ENCODE peak calls at places on chromosomes 6 and 20, in seven cellular contexts. One of them, this sample, is unnamed. For H3K79me2, the result is how much of the 10 kb centered on the place peaks cover.

GRCh38 chr6:166365806-166366205 is 16.9 kb downstream of the MPC1 start:
- DNase-seq in GM23248: peak
- DNase-seq in HCT116: no peak
- DNase-seq in PC-3: no peak
- DNase-seq in SK-N-SH: no peak
- DNase-seq in GM23338: peak
- DNase-seq in neural progenitor cell: peak
- DNase-seq in this sample: peak

GRCh38 chr20:17556842-17557674 is 12.8 kb upstream of the DSTN start:
- DNase-seq in GM23248: peak
- DNase-seq in HCT116: no peak
- DNase-seq in PC-3: peak
- DNase-seq in SK-N-SH: peak
- DNase-seq in GM23338: no peak
- DNase-seq in neural progenitor cell: no peak
- DNase-seq in this sample: no peak

GRCh38 chr6:2434116-2434515 is 188.7 kb upstream of the GMDS start:
- DNase-seq in GM23248: no peak
- DNase-seq in HCT116: peak
- DNase-seq in PC-3: peak
- DNase-seq in SK-N-SH: no peak
- DNase-seq in GM23338: no peak
- DNase-seq in neural progenitor cell: no peak
- DNase-seq in this sample: no peak

GRCh38 chr20:38805502-38805957 is at the start of gene PPP1R16B:
- DNase-seq in GM23248: peak
- DNase-seq in HCT116: no peak
- DNase-seq in PC-3: no peak
- DNase-seq in SK-N-SH: peak
- DNase-seq in GM23338: peak
- DNase-seq in neural progenitor cell: peak
- DNase-seq in this sample: peak

GRCh38 chr20:37316775-37317170 is 27.3 kb downstream of the MANBAL start:
- DNase-seq in GM23248: no peak
- DNase-seq in HCT116: no peak
- DNase-seq in PC-3: no peak
- DNase-seq in SK-N-SH: no peak
- DNase-seq in GM23338: no peak
- DNase-seq in neural progenitor cell: no peak
- DNase-seq in this sample: no peak

GRCh38 chr6:160309718-160310117 is 38.5 kb upstream of the SLC22A3 start:
- DNase-seq in GM23248: no peak
- DNase-seq in HCT116: no peak
- DNase-seq in PC-3: no peak
- DNase-seq in SK-N-SH: no peak
- DNase-seq in GM23338: no peak
- DNase-seq in neural progenitor cell: no peak
- DNase-seq in this sample: no peak

GRCh38 chr6:158143700-158144099 is 24.4 kb downstream of the SERAC1 start:
- DNase-seq in GM23248: peak
- DNase-seq in HCT116: no peak
- DNase-seq in PC-3: peak
- DNase-seq in SK-N-SH: no peak
- DNase-seq in GM23338: peak
- DNase-seq in neural progenitor cell: peak
- DNase-seq in this sample: peak

GRCh38 chr20:50911030-50911429 is 20.2 kb downstream of the ADNP start:
- DNase-seq in GM23248: peak
- DNase-seq in HCT116: no peak
- DNase-seq in PC-3: no peak
- DNase-seq in SK-N-SH: peak
- DNase-seq in GM23338: no peak
- DNase-seq in neural progenitor cell: no peak
- DNase-seq in this sample: no peak

GRCh38 chr6:75334266-75335040 is 49.9 kb upstream of the TMEM30A start:
- DNase-seq in GM23248: peak
- DNase-seq in HCT116: no peak
- DNase-seq in PC-3: peak
- DNase-seq in SK-N-SH: no peak
- DNase-seq in GM23338: peak
- DNase-seq in neural progenitor cell: peak
- DNase-seq in this sample: no peak

GRCh38 chr6:157251565-157252247 is 71.6 kb downstream of the TMEM242 start:
- DNase-seq in GM23248: no peak
- DNase-seq in HCT116: no peak
- DNase-seq in PC-3: no peak
- DNase-seq in SK-N-SH: peak
- DNase-seq in GM23338: no peak
- DNase-seq in neural progenitor cell: no peak
- DNase-seq in this sample: no peak

GRCh38 chr20:17436664-17437063 is 94.5 kb downstream of the BFSP1 start:
- DNase-seq in GM23248: no peak
- DNase-seq in HCT116: no peak
- DNase-seq in PC-3: no peak
- DNase-seq in SK-N-SH: no peak
- DNase-seq in GM23338: no peak
- DNase-seq in neural progenitor cell: no peak
- DNase-seq in this sample: no peak

GRCh38 chr20:34884260-34884659 is 7.8 kb downstream of the ACSS2 start:
- DNase-seq in GM23248: no peak
- DNase-seq in HCT116: no peak
- DNase-seq in PC-3: no peak
- DNase-seq in SK-N-SH: no peak
- DNase-seq in GM23338: no peak
- DNase-seq in neural progenitor cell: no peak
- DNase-seq in this sample: no peak

GRCh38 chr6:112571886-112572285 is 224.8 kb downstream of the RFPL4B start:
- DNase-seq in GM23248: peak
- DNase-seq in HCT116: no peak
- DNase-seq in PC-3: peak
- DNase-seq in SK-N-SH: no peak
- DNase-seq in GM23338: no peak
- DNase-seq in neural progenitor cell: no peak
- DNase-seq in this sample: no peak

GRCh38 chr6:122428781-122429180 is 29.3 kb downstream of the HSF2 start:
- DNase-seq in GM23248: no peak
- DNase-seq in HCT116: no peak
- DNase-seq in PC-3: no peak
- DNase-seq in SK-N-SH: no peak
- DNase-seq in GM23338: no peak
- DNase-seq in neural progenitor cell: no peak
- DNase-seq in this sample: no peak

GRCh38 chr6:41430875-41431274 is 95.5 kb downstream of the NCR2 start:
- DNase-seq in GM23248: peak
- DNase-seq in HCT116: peak
- DNase-seq in PC-3: peak
- DNase-seq in SK-N-SH: no peak
- DNase-seq in GM23338: no peak
- DNase-seq in neural progenitor cell: no peak
- DNase-seq in this sample: no peak

GRCh38 chr20:51092238-51092822 is 69.4 kb upstream of the KCNG1 start:
- DNase-seq in GM23248: no peak
- DNase-seq in HCT116: no peak
- DNase-seq in PC-3: no peak
- DNase-seq in SK-N-SH: no peak
- DNase-seq in GM23338: peak
- DNase-seq in neural progenitor cell: peak
- DNase-seq in this sample: no peak

GRCh38 chr20:59421089-59421488 is 120.7 kb downstream of the EDN3 start:
- DNase-seq in GM23248: no peak
- DNase-seq in HCT116: no peak
- DNase-seq in PC-3: no peak
- DNase-seq in SK-N-SH: no peak
- DNase-seq in GM23338: no peak
- DNase-seq in neural progenitor cell: no peak
- DNase-seq in this sample: no peak

GRCh38 chr6:13454286-13455221 is 32.8 kb downstream of the GFOD1 start:
- DNase-seq in GM23248: peak
- DNase-seq in HCT116: no peak
- DNase-seq in PC-3: peak
- DNase-seq in SK-N-SH: peak
- DNase-seq in GM23338: no peak
- DNase-seq in neural progenitor cell: no peak
- DNase-seq in this sample: no peak

DNA sequence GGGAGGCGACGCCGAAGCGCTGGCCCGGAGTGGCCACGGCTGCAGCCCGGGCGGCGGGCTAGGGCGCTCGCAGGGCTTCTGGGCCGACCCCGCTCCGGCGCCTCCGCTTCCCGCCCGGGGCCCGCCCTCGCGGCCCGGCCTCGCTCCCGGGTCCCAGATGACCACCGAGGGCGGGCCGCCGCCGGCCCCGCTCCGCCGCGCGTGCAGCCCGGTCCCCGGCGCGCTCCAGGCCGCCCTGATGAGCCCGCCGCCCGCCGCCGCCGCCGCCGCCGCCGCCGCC is 355 bp downstream of the FOXF2 start:
- DNase-seq in GM23248: no peak
- DNase-seq in HCT116: no peak
- DNase-seq in PC-3: no peak
- DNase-seq in SK-N-SH: no peak
- DNase-seq in GM23338: peak
- DNase-seq in neural progenitor cell: peak
- DNase-seq in this sample: no peak
- H3K4me3 ChIP-seq in GM23248: peak
- H3K4me3 ChIP-seq in HCT116: no peak
- H3K4me3 ChIP-seq in PC-3: no peak
- H3K4me3 ChIP-seq in SK-N-SH: no peak
- H3K4me3 ChIP-seq in GM23338: peak
- H3K4me3 ChIP-seq in neural progenitor cell: peak
- H3K4me3 ChIP-seq in this sample: no peak

DNA sequence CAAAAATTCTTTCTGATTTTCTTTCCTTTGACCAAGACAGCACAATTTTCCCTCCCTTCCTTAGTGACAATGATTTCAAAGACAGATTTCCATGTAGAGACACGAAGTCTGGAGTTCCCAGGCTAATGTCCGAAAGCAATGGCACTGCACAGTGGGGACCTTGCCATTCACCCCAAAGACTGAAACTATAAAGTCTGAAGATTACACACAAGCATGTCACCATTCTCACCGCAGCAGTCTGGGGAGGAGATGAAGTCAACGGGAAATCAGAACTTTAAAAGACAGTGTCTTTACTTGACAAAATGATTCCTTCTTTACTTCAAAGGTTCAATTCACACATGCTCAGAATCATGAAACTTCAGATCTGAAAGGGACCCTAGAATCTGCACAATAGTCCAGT is 8.3 kb downstream of the B4GALT5 start:
- DNase-seq in GM23248: no peak
- DNase-seq in HCT116: no peak
- DNase-seq in PC-3: no peak
- DNase-seq in SK-N-SH: no peak
- DNase-seq in GM23338: no peak
- DNase-seq in neural progenitor cell: no peak
- DNase-seq in this sample: peak
- H3K79me2 ChIP-seq in GM23248: half or more
- H3K79me2 ChIP-seq in HCT116: half or more
- H3K79me2 ChIP-seq in PC-3: half or more
- H3K79me2 ChIP-seq in SK-N-SH: half or more
- H3K79me2 ChIP-seq in GM23338: half or more
- H3K79me2 ChIP-seq in neural progenitor cell: half or more
- H3K79me2 ChIP-seq in this sample: half or more

GRCh38 chr20:11373391-11373790 is 544.3 kb upstream of the BTBD3 start:
- DNase-seq in GM23248: no peak
- DNase-seq in HCT116: no peak
- DNase-seq in PC-3: no peak
- DNase-seq in SK-N-SH: no peak
- DNase-seq in GM23338: no peak
- DNase-seq in neural progenitor cell: no peak
- DNase-seq in this sample: no peak
- TF ChIP-seq EZH2phosphoT487 in GM23248: no peak
- TF ChIP-seq EZH2phosphoT487 in HCT116: no peak
- TF ChIP-seq EZH2phosphoT487 in PC-3: no peak
- TF ChIP-seq EZH2phosphoT487 in SK-N-SH: no peak
- TF ChIP-seq EZH2phosphoT487 in GM23338: no peak
- TF ChIP-seq EZH2phosphoT487 in neural progenitor cell: no peak
- TF ChIP-seq EZH2phosphoT487 in this sample: no peak

DNA sequence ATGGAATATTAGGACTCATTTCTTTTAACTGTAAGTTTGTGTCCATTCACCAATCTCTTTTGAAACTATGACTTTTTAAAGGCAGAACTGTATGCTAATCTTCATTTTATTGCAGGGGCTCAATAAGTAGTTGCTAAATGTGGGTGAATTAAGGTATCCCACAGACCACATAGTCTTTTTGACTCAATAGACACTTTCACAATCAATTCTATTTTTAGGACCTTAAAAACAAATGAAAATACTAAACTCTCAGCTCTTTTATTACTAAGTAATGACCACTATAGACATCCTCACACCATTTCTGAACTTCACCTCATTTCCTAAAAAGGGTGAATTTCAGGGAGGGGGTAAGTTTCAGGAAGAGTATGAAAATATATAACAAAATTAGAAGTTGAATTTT is 106.8 kb upstream of the BEND6 start:
- DNase-seq in GM23248: no peak
- DNase-seq in HCT116: no peak
- DNase-seq in PC-3: no peak
- DNase-seq in SK-N-SH: no peak
- DNase-seq in GM23338: no peak
- DNase-seq in neural progenitor cell: no peak
- DNase-seq in this sample: no peak
- H3K4me3 ChIP-seq in GM23248: no peak
- H3K4me3 ChIP-seq in HCT116: no peak
- H3K4me3 ChIP-seq in PC-3: no peak
- H3K4me3 ChIP-seq in SK-N-SH: peak
- H3K4me3 ChIP-seq in GM23338: no peak
- H3K4me3 ChIP-seq in neural progenitor cell: no peak
- H3K4me3 ChIP-seq in this sample: no peak

DNA sequence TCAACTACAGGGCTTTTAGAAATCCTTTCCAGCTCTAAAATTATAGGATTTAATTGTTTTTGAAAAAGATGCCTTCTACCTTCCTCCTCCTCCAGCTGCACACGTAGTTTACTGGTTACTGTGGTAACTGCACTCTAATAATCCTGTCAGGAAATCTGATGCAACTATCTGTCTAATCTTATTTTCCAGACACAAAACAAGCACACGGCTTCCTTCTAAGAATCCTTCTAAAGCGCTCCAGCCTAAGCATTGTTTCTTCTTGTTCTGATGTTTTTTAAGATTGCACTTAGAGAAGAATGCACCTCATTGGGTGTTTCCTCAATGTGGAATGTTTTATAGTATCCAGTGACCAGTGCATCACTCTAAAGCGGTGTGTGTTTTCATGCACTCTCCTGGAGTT is 63.6 kb downstream of the CARMIL1 start:
- DNase-seq in GM23248: peak
- DNase-seq in HCT116: no peak
- DNase-seq in PC-3: no peak
- DNase-seq in SK-N-SH: peak
- DNase-seq in GM23338: no peak
- DNase-seq in neural progenitor cell: no peak
- DNase-seq in this sample: no peak
- H3K79me2 ChIP-seq in GM23248: under half
- H3K79me2 ChIP-seq in HCT116: under half
- H3K79me2 ChIP-seq in PC-3: under half
- H3K79me2 ChIP-seq in SK-N-SH: under half
- H3K79me2 ChIP-seq in GM23338: half or more
- H3K79me2 ChIP-seq in neural progenitor cell: under half
- H3K79me2 ChIP-seq in this sample: half or more

This sample was measured in MM.1S.